ENCODE peak calls at places on chromosomes 1 and 21, in six cellular contexts. One of them, this sample, is unnamed. For H3K4me1 and H3K36me3, the result is how much of the 10 kb centered on the place peaks cover.

GRCh38 chr1:108563808-108564207 is 3.9 kb downstream of the EEIG2 start:
- DNase-seq in small intestine: no peak
- DNase-seq in left ventricle myocardium inferior: no peak
- DNase-seq in upper lobe of left lung: no peak
- DNase-seq in heart right ventricle: no peak
- DNase-seq in naive thymus-derived CD4-positive, alpha-beta T cell: no peak
- DNase-seq in this sample: no peak

GRCh38 chr1:46749403-46749802 is 30.5 kb upstream of the EFCAB14 start:
- DNase-seq in left ventricle myocardium inferior: no peak
- DNase-seq in upper lobe of left lung: no peak
- DNase-seq in heart right ventricle: no peak
- DNase-seq in naive thymus-derived CD4-positive, alpha-beta T cell: no peak
- DNase-seq in small intestine: no peak
- DNase-seq in this sample: no peak

GRCh38 chr1:183069562-183070216 is 46.5 kb downstream of the LAMC1 start:
- DNase-seq in left ventricle myocardium inferior: no peak
- DNase-seq in upper lobe of left lung: peak
- DNase-seq in heart right ventricle: no peak
- DNase-seq in small intestine: no peak
- DNase-seq in naive thymus-derived CD4-positive, alpha-beta T cell: no peak
- DNase-seq in this sample: no peak

GRCh38 chr1:182617734-182618288 is 13.6 kb upstream of the RGS16 start:
- DNase-seq in naive thymus-derived CD4-positive, alpha-beta T cell: no peak
- DNase-seq in small intestine: no peak
- DNase-seq in left ventricle myocardium inferior: no peak
- DNase-seq in heart right ventricle: no peak
- DNase-seq in upper lobe of left lung: peak
- DNase-seq in this sample: no peak

GRCh38 chr21:25895565-25896205 is 160.9 kb downstream of the GABPA start:
- DNase-seq in upper lobe of left lung: no peak
- DNase-seq in heart right ventricle: no peak
- DNase-seq in naive thymus-derived CD4-positive, alpha-beta T cell: peak
- DNase-seq in small intestine: peak
- DNase-seq in left ventricle myocardium inferior: no peak
- DNase-seq in this sample: no peak

GRCh38 chr1:23664837-23665795 is 26.5 kb upstream of the RPL11 start:
- DNase-seq in left ventricle myocardium inferior: no peak
- DNase-seq in upper lobe of left lung: no peak
- DNase-seq in heart right ventricle: no peak
- DNase-seq in naive thymus-derived CD4-positive, alpha-beta T cell: peak
- DNase-seq in small intestine: no peak
- DNase-seq in this sample: no peak

GRCh38 chr1:204191481-204191880 is 4.8 kb downstream of the KISS1 start:
- DNase-seq in naive thymus-derived CD4-positive, alpha-beta T cell: no peak
- DNase-seq in heart right ventricle: no peak
- DNase-seq in upper lobe of left lung: no peak
- DNase-seq in left ventricle myocardium inferior: no peak
- DNase-seq in small intestine: peak
- DNase-seq in this sample: no peak

GRCh38 chr1:26471498-26472329 is 526 bp upstream of the HMGN2 start:
- DNase-seq in small intestine: peak
- DNase-seq in left ventricle myocardium inferior: peak
- DNase-seq in naive thymus-derived CD4-positive, alpha-beta T cell: no peak
- DNase-seq in upper lobe of left lung: peak
- DNase-seq in heart right ventricle: peak
- DNase-seq in this sample: peak

GRCh38 chr1:172172267-172172880 is 248.1 kb upstream of the C1orf105 start:
- DNase-seq in heart right ventricle: no peak
- DNase-seq in naive thymus-derived CD4-positive, alpha-beta T cell: no peak
- DNase-seq in left ventricle myocardium inferior: no peak
- DNase-seq in small intestine: no peak
- DNase-seq in upper lobe of left lung: no peak
- DNase-seq in this sample: no peak

GRCh38 chr21:17527711-17528110 is 14.9 kb downstream of the CXADR start:
- DNase-seq in heart right ventricle: no peak
- DNase-seq in small intestine: no peak
- DNase-seq in upper lobe of left lung: no peak
- DNase-seq in naive thymus-derived CD4-positive, alpha-beta T cell: no peak
- DNase-seq in left ventricle myocardium inferior: no peak
- DNase-seq in this sample: no peak

GRCh38 chr1:207813513-207813881 is 61.6 kb downstream of the CD46 start:
- DNase-seq in naive thymus-derived CD4-positive, alpha-beta T cell: no peak
- DNase-seq in left ventricle myocardium inferior: no peak
- DNase-seq in upper lobe of left lung: no peak
- DNase-seq in small intestine: no peak
- DNase-seq in heart right ventricle: no peak
- DNase-seq in this sample: no peak

GRCh38 chr1:230465701-230466100 is 39.6 kb upstream of the PGBD5 start:
- DNase-seq in naive thymus-derived CD4-positive, alpha-beta T cell: no peak
- DNase-seq in upper lobe of left lung: no peak
- DNase-seq in left ventricle myocardium inferior: no peak
- DNase-seq in heart right ventricle: no peak
- DNase-seq in small intestine: no peak
- DNase-seq in this sample: no peak

GRCh38 chr1:233549917-233550316 is 64.0 kb upstream of the KCNK1 start:
- DNase-seq in upper lobe of left lung: no peak
- DNase-seq in naive thymus-derived CD4-positive, alpha-beta T cell: no peak
- DNase-seq in small intestine: no peak
- DNase-seq in heart right ventricle: no peak
- DNase-seq in left ventricle myocardium inferior: no peak
- DNase-seq in this sample: no peak

GRCh38 chr1:204268101-204268500 is 54.3 kb upstream of the GOLT1A start:
- DNase-seq in naive thymus-derived CD4-positive, alpha-beta T cell: no peak
- DNase-seq in small intestine: peak
- DNase-seq in heart right ventricle: no peak
- DNase-seq in upper lobe of left lung: no peak
- DNase-seq in left ventricle myocardium inferior: no peak
- DNase-seq in this sample: no peak

GRCh38 chr1:12541274-12542137 is 76.5 kb downstream of the DHRS3 start:
- DNase-seq in naive thymus-derived CD4-positive, alpha-beta T cell: no peak
- DNase-seq in heart right ventricle: peak
- DNase-seq in left ventricle myocardium inferior: peak
- DNase-seq in small intestine: no peak
- DNase-seq in upper lobe of left lung: no peak
- DNase-seq in this sample: no peak

GRCh38 chr1:241485554-241485992 is 34.0 kb downstream of the FH start:
- DNase-seq in small intestine: peak
- DNase-seq in naive thymus-derived CD4-positive, alpha-beta T cell: no peak
- DNase-seq in upper lobe of left lung: no peak
- DNase-seq in left ventricle myocardium inferior: no peak
- DNase-seq in heart right ventricle: no peak
- DNase-seq in this sample: no peak

GRCh38 chr1:125065821-125066180 is 3881.0 kb downstream of the SRGAP2C start:
- DNase-seq in heart right ventricle: no peak
- DNase-seq in left ventricle myocardium inferior: no peak
- DNase-seq in naive thymus-derived CD4-positive, alpha-beta T cell: no peak
- DNase-seq in upper lobe of left lung: no peak
- DNase-seq in small intestine: no peak
- DNase-seq in this sample: no peak

GRCh38 chr1:167584581-167584980 is 31.0 kb upstream of the CREG1 start:
- DNase-seq in left ventricle myocardium inferior: no peak
- DNase-seq in heart right ventricle: no peak
- DNase-seq in upper lobe of left lung: no peak
- DNase-seq in naive thymus-derived CD4-positive, alpha-beta T cell: no peak
- DNase-seq in small intestine: no peak
- DNase-seq in this sample: no peak

GRCh38 chr1:230067441-230067870 is 418 bp downstream of the GALNT2 start:
- DNase-seq in small intestine: peak
- DNase-seq in left ventricle myocardium inferior: no peak
- DNase-seq in upper lobe of left lung: peak
- DNase-seq in heart right ventricle: no peak
- DNase-seq in naive thymus-derived CD4-positive, alpha-beta T cell: no peak
- DNase-seq in this sample: no peak

GRCh38 chr21:45887121-45887611 is 94.4 kb upstream of the COL6A1 start:
- DNase-seq in left ventricle myocardium inferior: peak
- DNase-seq in heart right ventricle: peak
- DNase-seq in upper lobe of left lung: no peak
- DNase-seq in naive thymus-derived CD4-positive, alpha-beta T cell: no peak
- DNase-seq in small intestine: no peak
- DNase-seq in this sample: no peak

GRCh38 chr1:15934211-15935055 is 41.5 kb downstream of the ZBTB17 start:
- DNase-seq in left ventricle myocardium inferior: no peak
- DNase-seq in naive thymus-derived CD4-positive, alpha-beta T cell: no peak
- DNase-seq in upper lobe of left lung: no peak
- DNase-seq in heart right ventricle: no peak
- DNase-seq in small intestine: no peak
- DNase-seq in this sample: no peak

GRCh38 chr1:160625725-160626498 is 20.9 kb downstream of the SLAMF1 start:
- DNase-seq in upper lobe of left lung: no peak
- DNase-seq in small intestine: no peak
- DNase-seq in naive thymus-derived CD4-positive, alpha-beta T cell: no peak
- DNase-seq in left ventricle myocardium inferior: no peak
- DNase-seq in heart right ventricle: no peak
- DNase-seq in this sample: peak

GRCh38 chr1:51551848-51552296 is 32.8 kb upstream of the EPS15 start:
- DNase-seq in left ventricle myocardium inferior: no peak
- DNase-seq in naive thymus-derived CD4-positive, alpha-beta T cell: no peak
- DNase-seq in upper lobe of left lung: no peak
- DNase-seq in small intestine: no peak
- DNase-seq in heart right ventricle: no peak
- DNase-seq in this sample: no peak

GRCh38 chr1:229781453-229781852 is 155.4 kb downstream of the URB2 start:
- DNase-seq in heart right ventricle: peak
- DNase-seq in small intestine: peak
- DNase-seq in naive thymus-derived CD4-positive, alpha-beta T cell: no peak
- DNase-seq in upper lobe of left lung: peak
- DNase-seq in left ventricle myocardium inferior: no peak
- DNase-seq in this sample: no peak

GRCh38 chr21:44094832-44095231 is 12.4 kb upstream of the PWP2 start:
- DNase-seq in left ventricle myocardium inferior: no peak
- DNase-seq in naive thymus-derived CD4-positive, alpha-beta T cell: no peak
- DNase-seq in small intestine: no peak
- DNase-seq in upper lobe of left lung: no peak
- DNase-seq in heart right ventricle: no peak
- DNase-seq in this sample: no peak

GRCh38 chr1:119871881-119872280 is 24.4 kb downstream of the ADAM30 start:
- DNase-seq in small intestine: no peak
- DNase-seq in left ventricle myocardium inferior: no peak
- DNase-seq in upper lobe of left lung: no peak
- DNase-seq in heart right ventricle: no peak
- DNase-seq in naive thymus-derived CD4-positive, alpha-beta T cell: no peak
- DNase-seq in this sample: no peak

GRCh38 chr1:186813420-186813819 is 15.3 kb upstream of the PLA2G4A start:
- DNase-seq in upper lobe of left lung: no peak
- DNase-seq in naive thymus-derived CD4-positive, alpha-beta T cell: no peak
- DNase-seq in left ventricle myocardium inferior: no peak
- DNase-seq in small intestine: no peak
- DNase-seq in heart right ventricle: no peak
- DNase-seq in this sample: no peak

GRCh38 chr1:25706146-25707089 is 89.8 kb downstream of the MAN1C1 start:
- DNase-seq in left ventricle myocardium inferior: no peak
- DNase-seq in upper lobe of left lung: peak
- DNase-seq in small intestine: no peak
- DNase-seq in naive thymus-derived CD4-positive, alpha-beta T cell: no peak
- DNase-seq in heart right ventricle: no peak
- DNase-seq in this sample: no peak

DNA sequence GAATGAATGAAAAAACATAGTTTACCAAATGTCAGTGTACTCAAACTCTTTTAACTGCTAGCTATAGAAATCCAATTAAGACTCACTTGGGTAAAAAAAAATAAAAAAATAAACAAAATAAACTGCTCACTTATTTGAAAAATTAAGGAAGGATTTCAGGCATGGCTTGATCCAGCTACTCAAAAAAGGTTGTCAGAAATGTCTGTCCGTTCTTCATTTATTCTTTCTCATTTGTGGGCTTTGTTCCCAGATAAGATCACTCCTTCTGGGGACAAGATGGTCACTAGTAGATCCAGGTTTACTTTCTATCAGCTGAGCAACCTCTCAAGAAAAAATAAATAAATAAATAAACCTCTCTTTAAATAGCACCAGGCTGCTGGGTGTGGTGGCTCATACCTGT is 26.1 kb upstream of the PAXBP1 start:
- DNase-seq in upper lobe of left lung: no peak
- DNase-seq in heart right ventricle: no peak
- DNase-seq in left ventricle myocardium inferior: no peak
- DNase-seq in naive thymus-derived CD4-positive, alpha-beta T cell: no peak
- DNase-seq in small intestine: no peak
- DNase-seq in this sample: no peak
- H3K4me1 ChIP-seq in upper lobe of left lung: under half
- H3K4me1 ChIP-seq in heart right ventricle: under half
- H3K4me1 ChIP-seq in left ventricle myocardium inferior: under half
- H3K4me1 ChIP-seq in naive thymus-derived CD4-positive, alpha-beta T cell: under half
- H3K4me1 ChIP-seq in small intestine: under half
- H3K4me1 ChIP-seq in this sample: under half

GRCh38 chr1:114712987-114713386 is 3.6 kb downstream of the NRAS start:
- DNase-seq in heart right ventricle: no peak
- DNase-seq in small intestine: peak
- DNase-seq in upper lobe of left lung: no peak
- DNase-seq in left ventricle myocardium inferior: no peak
- DNase-seq in naive thymus-derived CD4-positive, alpha-beta T cell: no peak
- DNase-seq in this sample: no peak
- H3K36me3 ChIP-seq in heart right ventricle: half or more
- H3K36me3 ChIP-seq in small intestine: under half
- H3K36me3 ChIP-seq in upper lobe of left lung: half or more
- H3K36me3 ChIP-seq in left ventricle myocardium inferior: half or more
- H3K36me3 ChIP-seq in naive thymus-derived CD4-positive, alpha-beta T cell: half or more
- H3K36me3 ChIP-seq in this sample: half or more

GRCh38 chr1:4048921-4049320 is 148.8 kb upstream of the C1orf174 start:
- DNase-seq in heart right ventricle: no peak
- DNase-seq in left ventricle myocardium inferior: no peak
- DNase-seq in upper lobe of left lung: no peak
- DNase-seq in naive thymus-derived CD4-positive, alpha-beta T cell: no peak
- DNase-seq in small intestine: no peak
- DNase-seq in this sample: no peak

GRCh38 chr1:4053160-4053748 is 153.2 kb upstream of the C1orf174 start:
- DNase-seq in small intestine: no peak
- DNase-seq in heart right ventricle: no peak
- DNase-seq in naive thymus-derived CD4-positive, alpha-beta T cell: no peak
- DNase-seq in left ventricle myocardium inferior: no peak
- DNase-seq in upper lobe of left lung: no peak
- DNase-seq in this sample: no peak

GRCh38 chr1:4053774-4054173 is 153.7 kb upstream of the C1orf174 start:
- DNase-seq in heart right ventricle: no peak
- DNase-seq in naive thymus-derived CD4-positive, alpha-beta T cell: no peak
- DNase-seq in upper lobe of left lung: no peak
- DNase-seq in small intestine: no peak
- DNase-seq in left ventricle myocardium inferior: no peak
- DNase-seq in this sample: no peak

GRCh38 chr1:4052657-4053056 is 152.6 kb upstream of the C1orf174 start:
- DNase-seq in small intestine: no peak
- DNase-seq in upper lobe of left lung: no peak
- DNase-seq in naive thymus-derived CD4-positive, alpha-beta T cell: no peak
- DNase-seq in heart right ventricle: no peak
- DNase-seq in left ventricle myocardium inferior: no peak
- DNase-seq in this sample: no peak

GRCh38 chr1:4050998-4051397 is 150.9 kb upstream of the C1orf174 start:
- DNase-seq in upper lobe of left lung: no peak
- DNase-seq in left ventricle myocardium inferior: no peak
- DNase-seq in naive thymus-derived CD4-positive, alpha-beta T cell: no peak
- DNase-seq in heart right ventricle: no peak
- DNase-seq in small intestine: no peak
- DNase-seq in this sample: no peak
- H3K4me1 ChIP-seq in upper lobe of left lung: under half
- H3K4me1 ChIP-seq in left ventricle myocardium inferior: under half
- H3K4me1 ChIP-seq in naive thymus-derived CD4-positive, alpha-beta T cell: under half
- H3K4me1 ChIP-seq in heart right ventricle: under half
- H3K4me1 ChIP-seq in small intestine: under half
- H3K4me1 ChIP-seq in this sample: under half

GRCh38 chr1:214615111-214615510 is 12.1 kb downstream of the CENPF start:
- DNase-seq in upper lobe of left lung: no peak
- DNase-seq in left ventricle myocardium inferior: no peak
- DNase-seq in heart right ventricle: no peak
- DNase-seq in naive thymus-derived CD4-positive, alpha-beta T cell: no peak
- DNase-seq in small intestine: no peak
- DNase-seq in this sample: no peak
- H3K36me3 ChIP-seq in upper lobe of left lung: under half
- H3K36me3 ChIP-seq in left ventricle myocardium inferior: under half
- H3K36me3 ChIP-seq in heart right ventricle: under half
- H3K36me3 ChIP-seq in naive thymus-derived CD4-positive, alpha-beta T cell: under half
- H3K36me3 ChIP-seq in small intestine: under half
- H3K36me3 ChIP-seq in this sample: under half

GRCh38 chr1:89733748-89734147 is 87.1 kb upstream of the LRRC8D start:
- DNase-seq in upper lobe of left lung: no peak
- DNase-seq in naive thymus-derived CD4-positive, alpha-beta T cell: no peak
- DNase-seq in heart right ventricle: no peak
- DNase-seq in left ventricle myocardium inferior: no peak
- DNase-seq in small intestine: no peak
- DNase-seq in this sample: no peak
- H3K4me1 ChIP-seq in upper lobe of left lung: under half
- H3K4me1 ChIP-seq in naive thymus-derived CD4-positive, alpha-beta T cell: under half
- H3K4me1 ChIP-seq in heart right ventricle: under half
- H3K4me1 ChIP-seq in left ventricle myocardium inferior: under half
- H3K4me1 ChIP-seq in small intestine: under half
- H3K4me1 ChIP-seq in this sample: under half

This sample was measured in effector memory CD4-positive, alpha-beta T cell.